ENCODE peak calls at places on chromosomes 7 and 10, in six cellular contexts. I is lung, K is heart left ventricle, Z is spleen, E is AG04450, X is A549. O is an unnamed sample.
A peak's percentile ranks its signal among the peaks of the same experiment; 100 is the strongest.

GRCh38 chr10:1086787-1087186 is 30.6 kb downstream of the WDR37 start:
- DNase-seq in I (no peak), K (no peak), Z (no peak), E (no peak), X (no peak), O (no peak)

GRCh38 chr10:123624086-123624485 is 42.1 kb upstream of the GPR26 start:
- DNase-seq in I (no peak), K (no peak), Z (no peak), E (no peak), X (no peak), O (no peak)

GRCh38 chr10:21467633-21468032 is 57.8 kb downstream of the SKIDA1 start:
- DNase-seq in I (no peak), K (no peak), Z (no peak), E (no peak), X (no peak), O (no peak)

GRCh38 chr7:67758551-67758950 is 761.9 kb downstream of the TYW1 start:
- DNase-seq in I (no peak), K (no peak), Z (no peak), E (no peak), X (no peak), O (no peak)

GRCh38 chr10:13048762-13049161 is 47.2 kb upstream of the CCDC3 start:
- DNase-seq in I (no peak), K (no peak), Z (no peak), E (no peak), X (no peak), O (no peak)

GRCh38 chr7:31043035-31043434 is 9.1 kb upstream of the ADCYAP1R1 start:
- DNase-seq in I (no peak), K (no peak), Z (no peak), E (no peak), X (no peak), O (no peak)

GRCh38 chr10:33071857-33072256 is 113.8 kb upstream of the ITGB1 start:
- DNase-seq in I (no peak), K (no peak), Z (no peak), E (no peak), X (no peak), O (no peak)

GRCh38 chr7:131284702-131285419 is 42.8 kb upstream of the MKLN1 start:
- DNase-seq in I (no peak), K (peak; percentile 41), Z (no peak), E (no peak), X (no peak), O (no peak)

GRCh38 chr10:107264742-107265141 is 100.2 kb upstream of the SORCS1 start:
- DNase-seq in I (no peak), K (no peak), Z (no peak), E (no peak), X (no peak), O (no peak)

GRCh38 chr10:43211431-43212042 is 55.3 kb downstream of the RASGEF1A start:
- DNase-seq in I (no peak), K (no peak), Z (peak; percentile 54), E (no peak), X (no peak), O (no peak)

GRCh38 chr7:95330194-95331003 is 6.1 kb upstream of the PON1 start:
- DNase-seq in I (no peak), K (no peak), Z (no peak), E (no peak), X (no peak), O (no peak)

GRCh38 chr10:74293686-74294365 is 142.8 kb downstream of the ADK start:
- DNase-seq in I (no peak), K (no peak), Z (no peak), E (peak; percentile 34), X (peak; percentile 39), O (peak; percentile 77)

GRCh38 chr7:4103352-4104091 is 578.6 kb upstream of the FOXK1 start:
- DNase-seq in I (no peak), K (no peak), Z (peak; percentile 71), E (no peak), X (peak; percentile 36), O (peak; percentile 72)

GRCh38 chr10:85492684-85493083 is 873.9 kb downstream of the GRID1 start:
- DNase-seq in I (no peak), K (no peak), Z (no peak), E (no peak), X (no peak), O (no peak)

GRCh38 chr10:62917475-62918238 is 101.5 kb upstream of the EGR2 start:
- DNase-seq in I (no peak), K (no peak), Z (no peak), E (no peak), X (no peak), O (no peak)

GRCh38 chr10:18822156-18822555 is 162.9 kb downstream of the ARL5B start:
- DNase-seq in I (no peak), K (no peak), Z (no peak), E (peak; percentile 1), X (peak; percentile 1), O (no peak)

GRCh38 chr7:115232041-115232440 is 310.1 kb downstream of the MDFIC start:
- DNase-seq in I (no peak), K (no peak), Z (no peak), E (no peak), X (no peak), O (no peak)

GRCh38 chr10:87505366-87506113 is 847 bp downstream of the MINPP1 start:
- DNase-seq in I (peak; percentile 37), K (no peak), Z (peak; percentile 88), E (no peak), X (peak; percentile 68), O (peak; percentile 67)

GRCh38 chr10:91643700-91644099 is 10.8 kb upstream of the PPP1R3C start:
- DNase-seq in I (no peak), K (no peak), Z (no peak), E (no peak), X (peak; percentile 66), O (no peak)

GRCh38 chr10:107430446-107430845 is 265.9 kb upstream of the SORCS1 start:
- DNase-seq in I (no peak), K (no peak), Z (no peak), E (no peak), X (no peak), O (no peak)

GRCh38 chr10:97531401-97531985 is 32.8 kb downstream of the UBTD1 start:
- DNase-seq in I (no peak), K (no peak), Z (no peak), E (no peak), X (no peak), O (no peak)

GRCh38 chr10:77821036-77821435 is 105.5 kb downstream of the DLG5 start:
- DNase-seq in I (no peak), K (no peak), Z (peak; percentile 71), E (no peak), X (no peak), O (no peak)

GRCh38 chr10:61871487-61871886 is 30.0 kb upstream of the ARID5B start:
- DNase-seq in I (no peak), K (no peak), Z (no peak), E (no peak), X (no peak), O (no peak)

GRCh38 chr10:13795653-13796555 is 209.1 kb downstream of the PRPF18 start:
- DNase-seq in I (no peak), K (no peak), Z (no peak), E (no peak), X (no peak), O (no peak)

GRCh38 chr7:116327135-116327534 is 116.8 kb downstream of the TES start:
- DNase-seq in I (no peak), K (no peak), Z (no peak), E (no peak), X (no peak), O (no peak)
- TF ChIP-seq CTCF in I (no peak), K (no peak), Z (no peak), E (no peak), X (no peak), O (no peak)

GRCh38 chr7:73359746-73360375 is 31.9 kb downstream of the FKBP6 start:
- DNase-seq in I (no peak), K (no peak), Z (no peak), E (no peak), X (no peak), O (no peak)

GRCh38 chr7:73359306-73359705 is 31.3 kb downstream of the FKBP6 start:
- DNase-seq in I (no peak), K (no peak), Z (no peak), E (no peak), X (no peak), O (no peak)

GRCh38 chr7:73361340-73361739 is 33.4 kb downstream of the FKBP6 start:
- DNase-seq in I (no peak), K (no peak), Z (no peak), E (no peak), X (no peak), O (no peak)

GRCh38 chr7:73356176-73356575 is 28.2 kb downstream of the FKBP6 start:
- DNase-seq in I (no peak), K (no peak), Z (no peak), E (no peak), X (no peak), O (no peak)

DNA sequence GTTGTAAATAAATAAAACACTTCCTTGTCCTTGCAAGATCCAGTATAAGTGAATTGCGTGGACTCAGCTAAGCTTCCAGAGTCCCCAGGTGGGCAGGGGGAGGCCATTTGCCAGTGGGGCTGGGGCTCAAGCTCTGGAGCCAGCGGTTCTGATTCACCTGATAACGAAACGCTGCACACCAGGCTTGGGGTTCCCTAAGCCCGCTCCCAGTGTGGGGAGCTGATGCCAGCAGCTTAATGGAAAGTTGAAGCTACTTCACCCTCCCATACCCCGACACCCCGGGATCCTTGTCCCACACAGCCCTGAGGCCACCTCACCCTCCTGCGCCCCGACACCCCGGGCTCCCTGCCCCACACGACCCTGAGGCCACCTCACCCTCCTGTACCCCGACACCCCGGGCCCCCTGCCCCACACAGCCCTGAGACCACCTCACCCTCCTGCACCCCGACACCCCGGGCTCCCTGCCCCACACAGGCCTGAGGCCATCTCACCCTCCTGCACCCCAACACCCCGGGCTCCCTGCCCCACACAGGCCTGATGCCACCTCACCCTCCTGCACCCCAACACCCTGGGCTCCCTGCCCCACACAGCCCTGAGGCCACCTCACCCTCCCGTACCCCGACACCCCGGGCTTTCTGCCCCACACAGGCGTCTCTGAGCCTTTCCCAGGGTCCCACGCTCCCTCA is 30.8 kb downstream of the FKBP6 start:
- DNase-seq in I (no peak), K (no peak), Z (no peak), E (no peak), X (no peak), O (no peak)
- H3K27ac ChIP-seq in I (no peak overlapping the region), K (peak overlapping the region; percentile 84), Z (peak overlapping the region; percentile 78), E (no peak overlapping the region), X (peak overlapping the region; percentile 34), O (no peak overlapping the region)

GRCh38 chr7:66638309-66639099 is 9.8 kb downstream of the KCTD7 start:
- DNase-seq in I (no peak), K (no peak), Z (no peak), E (no peak), X (no peak), O (no peak)
- TF ChIP-seq CTCF in I (no peak), K (no peak), Z (no peak), E (no peak), X (no peak), O (no peak)

GRCh38 chr7:102232686-102233286 is 53.9 kb upstream of the SH2B2 start:
- DNase-seq in I (no peak), K (no peak), Z (no peak), E (no peak), X (no peak), O (no peak)
- H3K27ac ChIP-seq in I (no peak overlapping the region), K (no peak overlapping the region), Z (no peak overlapping the region), E (no peak overlapping the region), X (no peak overlapping the region), O (peak overlapping the region; percentile 51)

GRCh38 chr7:43033369-43033768 is 79.1 kb upstream of the HECW1 start:
- DNase-seq in I (no peak), K (no peak), Z (no peak), E (no peak), X (no peak), O (no peak)
- TF ChIP-seq CTCF in I (no peak), K (no peak), Z (no peak), E (no peak), X (no peak), O (no peak)

GRCh38 chr10:72663971-72664370 is 28.0 kb upstream of the MCU start:
- DNase-seq in I (no peak), K (no peak), Z (no peak), E (no peak), X (no peak), O (no peak)
- H3K27ac ChIP-seq in I (no peak overlapping the region), K (no peak overlapping the region), Z (no peak overlapping the region), E (no peak overlapping the region), X (no peak overlapping the region), O (no peak overlapping the region)

O was measured in RWPE1.